ENCODE peak calls at places on chromosome 1, in ten cellular contexts. One of them, this sample, is unnamed.

GRCh38 chr1:174243451-174244000 is 84.2 kb downstream of the RABGAP1L start:
- DNase-seq in stomach: no peak
- DNase-seq in A549: no peak
- DNase-seq in breast epithelium: no peak
- DNase-seq in fibroblast of pulmonary artery: no peak
- DNase-seq in transverse colon: no peak
- DNase-seq in lower lobe of right lung: no peak
- DNase-seq in right lobe of liver: no peak
- DNase-seq in HCT116: no peak
- DNase-seq in fibroblast of mammary gland: no peak
- DNase-seq in this sample: no peak

GRCh38 chr1:57360846-57361407 is 62.9 kb downstream of the DAB1 start:
- DNase-seq in transverse colon: no peak
- DNase-seq in fibroblast of mammary gland: no peak
- DNase-seq in lower lobe of right lung: no peak
- DNase-seq in A549: no peak
- DNase-seq in fibroblast of pulmonary artery: no peak
- DNase-seq in right lobe of liver: no peak
- DNase-seq in breast epithelium: no peak
- DNase-seq in HCT116: no peak
- DNase-seq in stomach: no peak
- DNase-seq in this sample: no peak

GRCh38 chr1:19258353-19258752 is 6.7 kb downstream of the MRTO4 start:
- DNase-seq in breast epithelium: no peak
- DNase-seq in stomach: no peak
- DNase-seq in fibroblast of mammary gland: no peak
- DNase-seq in right lobe of liver: no peak
- DNase-seq in fibroblast of pulmonary artery: no peak
- DNase-seq in transverse colon: no peak
- DNase-seq in A549: no peak
- DNase-seq in lower lobe of right lung: no peak
- DNase-seq in HCT116: no peak
- DNase-seq in this sample: no peak

GRCh38 chr1:54922921-54923421 is 36.0 kb upstream of the DHCR24 start:
- DNase-seq in transverse colon: no peak
- DNase-seq in lower lobe of right lung: no peak
- DNase-seq in A549: no peak
- DNase-seq in breast epithelium: no peak
- DNase-seq in right lobe of liver: peak; percentile 63
- DNase-seq in fibroblast of mammary gland: no peak
- DNase-seq in HCT116: no peak
- DNase-seq in stomach: peak; percentile 33
- DNase-seq in fibroblast of pulmonary artery: no peak
- DNase-seq in this sample: no peak

GRCh38 chr1:100589667-100590066 is 51.7 kb downstream of the GPR88 start:
- DNase-seq in HCT116: no peak
- DNase-seq in A549: no peak
- DNase-seq in right lobe of liver: no peak
- DNase-seq in breast epithelium: no peak
- DNase-seq in transverse colon: no peak
- DNase-seq in fibroblast of pulmonary artery: no peak
- DNase-seq in lower lobe of right lung: no peak
- DNase-seq in fibroblast of mammary gland: no peak
- DNase-seq in stomach: no peak
- DNase-seq in this sample: no peak

GRCh38 chr1:27235827-27236226 is 1.4 kb downstream of the WDTC1 start:
- DNase-seq in fibroblast of pulmonary artery: peak; percentile 31
- DNase-seq in right lobe of liver: no peak
- DNase-seq in fibroblast of mammary gland: peak; percentile 25
- DNase-seq in transverse colon: no peak
- DNase-seq in breast epithelium: no peak
- DNase-seq in lower lobe of right lung: no peak
- DNase-seq in HCT116: no peak
- DNase-seq in A549: no peak
- DNase-seq in stomach: no peak
- DNase-seq in this sample: peak; percentile 55

GRCh38 chr1:111624382-111624781 is 4.8 kb downstream of the RAP1A start:
- DNase-seq in breast epithelium: no peak
- DNase-seq in fibroblast of pulmonary artery: no peak
- DNase-seq in A549: no peak
- DNase-seq in HCT116: no peak
- DNase-seq in lower lobe of right lung: no peak
- DNase-seq in right lobe of liver: no peak
- DNase-seq in stomach: no peak
- DNase-seq in transverse colon: no peak
- DNase-seq in fibroblast of mammary gland: no peak
- DNase-seq in this sample: no peak

GRCh38 chr1:14969006-14969405 is 184.5 kb upstream of the TMEM51 start:
- DNase-seq in fibroblast of pulmonary artery: no peak
- DNase-seq in right lobe of liver: no peak
- DNase-seq in HCT116: no peak
- DNase-seq in lower lobe of right lung: no peak
- DNase-seq in transverse colon: no peak
- DNase-seq in stomach: no peak
- DNase-seq in A549: no peak
- DNase-seq in fibroblast of mammary gland: no peak
- DNase-seq in breast epithelium: no peak
- DNase-seq in this sample: no peak

GRCh38 chr1:223487514-223488259 is 94.5 kb downstream of the CCDC185 start:
- DNase-seq in A549: no peak
- DNase-seq in transverse colon: no peak
- DNase-seq in breast epithelium: no peak
- DNase-seq in stomach: no peak
- DNase-seq in fibroblast of pulmonary artery: no peak
- DNase-seq in right lobe of liver: no peak
- DNase-seq in HCT116: no peak
- DNase-seq in fibroblast of mammary gland: no peak
- DNase-seq in lower lobe of right lung: no peak
- DNase-seq in this sample: no peak

GRCh38 chr1:199084293-199084692 is 445.5 kb downstream of the PTPRC start:
- DNase-seq in lower lobe of right lung: no peak
- DNase-seq in stomach: no peak
- DNase-seq in A549: no peak
- DNase-seq in HCT116: no peak
- DNase-seq in fibroblast of mammary gland: peak; percentile 7
- DNase-seq in fibroblast of pulmonary artery: peak; percentile 23
- DNase-seq in breast epithelium: no peak
- DNase-seq in transverse colon: no peak
- DNase-seq in right lobe of liver: no peak
- DNase-seq in this sample: peak; percentile 30

GRCh38 chr1:167056529-167057296 is 33.5 kb downstream of the GPA33 start:
- DNase-seq in lower lobe of right lung: no peak
- DNase-seq in A549: peak; percentile 58
- DNase-seq in right lobe of liver: no peak
- DNase-seq in stomach: no peak
- DNase-seq in transverse colon: no peak
- DNase-seq in fibroblast of mammary gland: no peak
- DNase-seq in fibroblast of pulmonary artery: peak; percentile 4
- DNase-seq in HCT116: peak; percentile 8
- DNase-seq in breast epithelium: no peak
- DNase-seq in this sample: no peak

GRCh38 chr1:40664167-40664537 is 1.3 kb downstream of the RIMS3 start:
- DNase-seq in stomach: no peak
- DNase-seq in right lobe of liver: no peak
- DNase-seq in HCT116: no peak
- DNase-seq in transverse colon: no peak
- DNase-seq in A549: no peak
- DNase-seq in fibroblast of pulmonary artery: no peak
- DNase-seq in breast epithelium: no peak
- DNase-seq in lower lobe of right lung: no peak
- DNase-seq in fibroblast of mammary gland: no peak
- DNase-seq in this sample: no peak

GRCh38 chr1:11147371-11147770 is 41.8 kb upstream of the ANGPTL7 start:
- DNase-seq in transverse colon: no peak
- DNase-seq in breast epithelium: no peak
- DNase-seq in fibroblast of pulmonary artery: peak; percentile 17
- DNase-seq in right lobe of liver: no peak
- DNase-seq in stomach: no peak
- DNase-seq in HCT116: no peak
- DNase-seq in A549: no peak
- DNase-seq in fibroblast of mammary gland: no peak
- DNase-seq in lower lobe of right lung: no peak
- DNase-seq in this sample: peak; percentile 46

GRCh38 chr1:49106438-49106837 is 329.7 kb upstream of the BEND5 start:
- DNase-seq in transverse colon: no peak
- DNase-seq in breast epithelium: no peak
- DNase-seq in fibroblast of mammary gland: no peak
- DNase-seq in stomach: no peak
- DNase-seq in right lobe of liver: no peak
- DNase-seq in lower lobe of right lung: no peak
- DNase-seq in fibroblast of pulmonary artery: no peak
- DNase-seq in HCT116: no peak
- DNase-seq in A549: peak; percentile 22
- DNase-seq in this sample: no peak

GRCh38 chr1:195335541-195335940 is 1272.7 kb downstream of the KCNT2 start:
- DNase-seq in stomach: no peak
- DNase-seq in A549: no peak
- DNase-seq in transverse colon: no peak
- DNase-seq in HCT116: no peak
- DNase-seq in right lobe of liver: no peak
- DNase-seq in fibroblast of mammary gland: no peak
- DNase-seq in fibroblast of pulmonary artery: no peak
- DNase-seq in breast epithelium: no peak
- DNase-seq in lower lobe of right lung: no peak
- DNase-seq in this sample: peak; percentile 5

GRCh38 chr1:36159614-36160387 is 3.8 kb downstream of the MAP7D1 start:
- DNase-seq in HCT116: no peak
- DNase-seq in transverse colon: no peak
- DNase-seq in breast epithelium: no peak
- DNase-seq in stomach: no peak
- DNase-seq in right lobe of liver: no peak
- DNase-seq in A549: no peak
- DNase-seq in lower lobe of right lung: no peak
- DNase-seq in fibroblast of mammary gland: no peak
- DNase-seq in fibroblast of pulmonary artery: no peak
- DNase-seq in this sample: no peak

GRCh38 chr1:32273389-32274208 is 18.3 kb upstream of the HDAC1 start:
- DNase-seq in lower lobe of right lung: no peak
- DNase-seq in transverse colon: peak; percentile 51
- DNase-seq in fibroblast of pulmonary artery: no peak
- DNase-seq in fibroblast of mammary gland: no peak
- DNase-seq in A549: no peak
- DNase-seq in stomach: peak; percentile 46
- DNase-seq in breast epithelium: no peak
- DNase-seq in HCT116: no peak
- DNase-seq in right lobe of liver: no peak
- DNase-seq in this sample: no peak
- H3K4me3 ChIP-seq in lower lobe of right lung: no peak overlapping the region
- H3K4me3 ChIP-seq in transverse colon: no peak overlapping the region
- H3K4me3 ChIP-seq in fibroblast of pulmonary artery: no peak overlapping the region
- H3K4me3 ChIP-seq in fibroblast of mammary gland: no peak overlapping the region
- H3K4me3 ChIP-seq in A549: no peak overlapping the region
- H3K4me3 ChIP-seq in stomach: no peak overlapping the region
- H3K4me3 ChIP-seq in breast epithelium: no peak overlapping the region
- H3K4me3 ChIP-seq in HCT116: no peak overlapping the region
- H3K4me3 ChIP-seq in right lobe of liver: no peak overlapping the region
- H3K4me3 ChIP-seq in this sample: no peak overlapping the region

DNA sequence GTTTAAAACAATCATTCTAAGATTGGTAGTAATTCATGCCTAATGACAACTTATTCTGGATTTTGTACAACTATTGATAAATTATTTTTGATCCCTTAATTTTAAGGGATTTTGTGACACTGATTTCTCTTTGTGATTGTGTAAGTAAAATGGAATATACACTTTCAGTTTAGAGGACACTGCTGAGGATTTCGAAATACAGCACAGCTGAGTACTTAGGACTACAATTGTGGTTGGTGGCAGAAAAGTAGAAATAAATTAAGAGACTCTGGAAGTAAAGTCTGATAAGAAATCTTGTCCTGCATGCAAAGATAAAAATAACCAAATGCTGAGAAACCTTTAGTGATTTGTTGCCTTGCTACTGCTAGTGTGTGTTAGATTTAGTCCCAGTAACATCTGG is 40.0 kb downstream of the TYW3 start:
- DNase-seq in right lobe of liver: no peak
- DNase-seq in breast epithelium: no peak
- DNase-seq in stomach: no peak
- DNase-seq in A549: no peak
- DNase-seq in fibroblast of pulmonary artery: peak; percentile 46
- DNase-seq in fibroblast of mammary gland: peak; percentile 11
- DNase-seq in HCT116: no peak
- DNase-seq in transverse colon: no peak
- DNase-seq in lower lobe of right lung: no peak
- DNase-seq in this sample: peak; percentile 23
- TF ChIP-seq CTCF in right lobe of liver: no peak
- TF ChIP-seq CTCF in breast epithelium: no peak
- TF ChIP-seq CTCF in stomach: no peak
- TF ChIP-seq CTCF in A549: no peak
- TF ChIP-seq CTCF in fibroblast of pulmonary artery: no peak
- TF ChIP-seq CTCF in fibroblast of mammary gland: no peak
- TF ChIP-seq CTCF in HCT116: no peak
- TF ChIP-seq CTCF in transverse colon: no peak
- TF ChIP-seq CTCF in lower lobe of right lung: no peak
- TF ChIP-seq CTCF in this sample: no peak

DNA sequence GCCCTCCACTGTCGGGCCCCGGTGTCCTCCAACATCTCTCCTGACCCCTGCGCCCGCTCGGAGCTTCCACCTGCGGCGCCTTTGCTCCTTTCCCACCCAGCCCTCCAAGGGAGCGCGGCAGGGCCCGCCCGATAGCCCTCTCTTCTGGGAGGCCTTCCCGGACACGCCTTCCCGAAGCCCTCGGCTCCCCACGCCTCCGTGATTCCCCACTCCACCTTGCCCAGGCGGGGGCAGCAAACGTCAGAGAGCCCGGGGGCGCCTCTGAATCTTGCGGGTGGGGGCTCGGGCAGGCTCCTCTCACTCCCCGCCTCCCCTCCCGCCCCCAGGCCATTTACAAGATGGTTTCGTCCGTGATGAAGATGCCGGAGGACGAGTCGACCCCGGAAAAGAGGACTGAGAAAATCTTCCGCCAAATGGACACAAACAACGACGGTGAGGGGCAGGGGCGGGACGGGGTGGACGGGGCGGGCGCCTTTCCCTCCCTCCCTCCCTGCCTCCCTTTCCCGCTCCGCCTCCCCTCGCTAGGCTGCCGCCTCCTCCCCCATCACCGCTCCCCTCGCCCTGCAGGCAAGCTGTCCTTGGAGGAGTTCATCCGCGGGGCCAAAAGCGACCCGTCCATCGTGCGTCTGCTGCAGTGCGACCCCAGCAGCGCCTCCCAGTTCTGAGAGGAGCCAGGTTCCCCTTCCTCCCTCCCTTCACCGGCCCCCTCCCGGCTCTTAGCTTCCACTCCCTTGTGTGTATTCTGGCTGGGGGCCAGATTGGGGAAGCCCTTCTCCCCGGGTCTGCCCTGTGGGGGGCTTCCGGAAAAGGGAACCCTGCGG is 7.1 kb downstream of the HPCA start:
- DNase-seq in right lobe of liver: peak; percentile 54
- DNase-seq in lower lobe of right lung: no peak
- DNase-seq in A549: peak; percentile 38
- DNase-seq in transverse colon: peak; percentile 83
- DNase-seq in fibroblast of mammary gland: peak; percentile 14
- DNase-seq in stomach: peak; percentile 48
- DNase-seq in breast epithelium: no peak
- DNase-seq in fibroblast of pulmonary artery: peak; percentile 18
- DNase-seq in HCT116: no peak
- DNase-seq in this sample: peak; percentile 45
- H3K4me3 ChIP-seq in right lobe of liver: peak overlapping the region; percentile 21
- H3K4me3 ChIP-seq in lower lobe of right lung: peak overlapping the region; percentile 51
- H3K4me3 ChIP-seq in A549: peak overlapping the region; percentile 55
- H3K4me3 ChIP-seq in transverse colon: peak overlapping the region; percentile 47
- H3K4me3 ChIP-seq in fibroblast of mammary gland: peak overlapping the region; percentile 43
- H3K4me3 ChIP-seq in stomach: peak overlapping the region; percentile 54
- H3K4me3 ChIP-seq in breast epithelium: peak overlapping the region; percentile 81
- H3K4me3 ChIP-seq in fibroblast of pulmonary artery: peak overlapping the region; percentile 51
- H3K4me3 ChIP-seq in HCT116: peak overlapping the region; percentile 52
- H3K4me3 ChIP-seq in this sample: peak overlapping the region; percentile 48

GRCh38 chr1:21814241-21814918 is 2.3 kb downstream of the LDLRAD2 start:
- DNase-seq in transverse colon: peak; percentile 31
- DNase-seq in stomach: no peak
- DNase-seq in lower lobe of right lung: peak; percentile 58
- DNase-seq in HCT116: no peak
- DNase-seq in fibroblast of mammary gland: no peak
- DNase-seq in right lobe of liver: peak; percentile 53
- DNase-seq in breast epithelium: no peak
- DNase-seq in fibroblast of pulmonary artery: no peak
- DNase-seq in A549: no peak
- DNase-seq in this sample: no peak
- TF ChIP-seq CTCF in transverse colon: peak; percentile 34
- TF ChIP-seq CTCF in stomach: no peak
- TF ChIP-seq CTCF in lower lobe of right lung: peak; percentile 50
- TF ChIP-seq CTCF in HCT116: no peak
- TF ChIP-seq CTCF in fibroblast of mammary gland: peak; percentile 39
- TF ChIP-seq CTCF in right lobe of liver: peak; percentile 13
- TF ChIP-seq CTCF in breast epithelium: peak; percentile 39
- TF ChIP-seq CTCF in fibroblast of pulmonary artery: peak; percentile 30
- TF ChIP-seq CTCF in A549: no peak
- TF ChIP-seq CTCF in this sample: peak; percentile 51